ENCODE peak calls at places on chromosomes 2 and 18, in seven cellular contexts. G is brain microvascular endothelial cell, N is osteocyte, Z is heart right ventricle, L is HL-60, D is endothelial cell, S is fibroblast of lung. E is an unnamed sample.

GRCh38 chr2:46296216-46296839 is 879 bp upstream of the EPAS1 start:
- DNase-seq in G (no peak), N (no peak), Z (peak; percentile 58), L (no peak), D (no peak), S (no peak), E (no peak)

GRCh38 chr2:240800241-240800640 is 19.8 kb downstream of the KIF1A start:
- DNase-seq in G (no peak), N (no peak), Z (no peak), L (no peak), D (no peak), S (peak; percentile 82), E (peak; percentile 80)

GRCh38 chr2:158024288-158024898 is 77.3 kb upstream of the UPP2 start:
- DNase-seq in G (peak; percentile 33), N (no peak), Z (peak; percentile 30), L (no peak), D (peak; percentile 62), S (peak; percentile 18), E (no peak)

GRCh38 chr2:164495491-164496223 is 125.6 kb downstream of the GRB14 start:
- DNase-seq in G (peak; percentile 44), N (no peak), Z (no peak), L (no peak), D (peak; percentile 26), S (peak; percentile 73), E (peak; percentile 66)

GRCh38 chr2:96108578-96109561 is 7.5 kb downstream of the ADRA2B start:
- DNase-seq in G (no peak), N (no peak), Z (peak; percentile 63), L (no peak), D (no peak), S (no peak), E (no peak)

GRCh38 chr2:67476808-67477790 is 80.0 kb downstream of the ETAA1 start:
- DNase-seq in G (peak; percentile 8), N (no peak), Z (no peak), L (no peak), D (no peak), S (peak; percentile 57), E (peak; percentile 41)

GRCh38 chr2:113818382-113818951 is 62.0 kb upstream of the SLC35F5 start:
- DNase-seq in G (peak; percentile 95), N (no peak), Z (no peak), L (no peak), D (peak; percentile 5), S (peak; percentile 100), E (peak; percentile 99)

GRCh38 chr18:10892801-10893595 is 256.4 kb downstream of the PIEZO2 start:
- DNase-seq in G (no peak), N (no peak), Z (no peak), L (no peak), D (no peak), S (no peak), E (no peak)

GRCh38 chr2:200028998-200029397 is 73.6 kb downstream of the MAIP1 start:
- DNase-seq in G (no peak), N (no peak), Z (no peak), L (no peak), D (no peak), S (peak; percentile 68), E (peak; percentile 66)

GRCh38 chr2:200138386-200139184 is 167.9 kb upstream of the SPATS2L start:
- DNase-seq in G (peak; percentile 33), N (no peak), Z (no peak), L (no peak), D (no peak), S (peak; percentile 83), E (peak; percentile 74)

GRCh38 chr2:33126973-33127372 is 180.2 kb downstream of the LTBP1 start:
- DNase-seq in G (peak; percentile 56), N (no peak), Z (no peak), L (no peak), D (no peak), S (peak; percentile 71), E (peak; percentile 56)

GRCh38 chr2:165305391-165306096 is 66.3 kb downstream of the SCN2A start:
- DNase-seq in G (peak; percentile 17), N (no peak), Z (no peak), L (no peak), D (no peak), S (peak; percentile 72), E (peak; percentile 68)

GRCh38 chr18:47528343-47528742 is 276.9 kb upstream of the SKOR2 start:
- DNase-seq in G (no peak), N (no peak), Z (no peak), L (peak; percentile 1), D (no peak), S (no peak), E (no peak)

GRCh38 chr2:231334179-231334930 is 61.2 kb upstream of the B3GNT7 start:
- DNase-seq in G (no peak), N (no peak), Z (no peak), L (no peak), D (no peak), S (peak; percentile 8), E (no peak)

GRCh38 chr18:58505181-58505580 is 123.7 kb downstream of the ALPK2 start:
- DNase-seq in G (no peak), N (no peak), Z (no peak), L (no peak), D (no peak), S (no peak), E (no peak)

GRCh38 chr18:13221821-13222220 is 3.3 kb downstream of the LDLRAD4 start:
- DNase-seq in G (no peak), N (no peak), Z (peak; percentile 77), L (no peak), D (no peak), S (peak; percentile 62), E (peak; percentile 51)

GRCh38 chr2:138632066-138632465 is 130.5 kb downstream of the SPOPL start:
- DNase-seq in G (peak; percentile 9), N (no peak), Z (no peak), L (no peak), D (no peak), S (peak; percentile 44), E (peak; percentile 42)

GRCh38 chr18:57542126-57542525 is 44.4 kb downstream of the FECH start:
- DNase-seq in G (peak; percentile 48), N (no peak), Z (no peak), L (no peak), D (no peak), S (peak; percentile 65), E (peak; percentile 48)

GRCh38 chr2:121562269-121563176 is 31.8 kb downstream of the RNU4ATAC start:
- DNase-seq in G (no peak), N (no peak), Z (no peak), L (no peak), D (no peak), S (no peak), E (no peak)

GRCh38 chr2:85584857-85585780 is 888 bp downstream of the VAMP5 start:
- DNase-seq in G (no peak), N (no peak), Z (no peak), L (no peak), D (peak; percentile 62), S (peak; percentile 65), E (peak; percentile 58)

GRCh38 chr2:68726608-68727367 is 7.8 kb upstream of the ARHGAP25 start:
- DNase-seq in G (no peak), N (no peak), Z (no peak), L (peak; percentile 63), D (no peak), S (peak; percentile 80), E (peak; percentile 75)

GRCh38 chr2:42844901-42845685 is 52.7 kb upstream of the HAAO start:
- DNase-seq in G (no peak), N (no peak), Z (no peak), L (no peak), D (no peak), S (peak; percentile 45), E (peak; percentile 38)

GRCh38 chr18:41745166-41746049 is 209.6 kb upstream of the PIK3C3 start:
- DNase-seq in G (peak; percentile 41), N (no peak), Z (peak; percentile 31), L (peak; percentile 4), D (peak; percentile 70), S (peak; percentile 38), E (peak; percentile 27)

GRCh38 chr18:62505669-62506494 is 16.9 kb upstream of the ZCCHC2 start:
- DNase-seq in G (no peak), N (no peak), Z (no peak), L (no peak), D (no peak), S (no peak), E (no peak)

GRCh38 chr2:21333249-21333648 is 209.5 kb downstream of the TDRD15 start:
- DNase-seq in G (no peak), N (no peak), Z (no peak), L (no peak), D (no peak), S (no peak), E (no peak)

GRCh38 chr2:45901468-45902081 is 250.1 kb downstream of the PRKCE start:
- DNase-seq in G (no peak), N (no peak), Z (no peak), L (no peak), D (no peak), S (no peak), E (no peak)

GRCh38 chr2:150872919-150873772 is 385.7 kb upstream of the RND3 start:
- DNase-seq in G (no peak), N (no peak), Z (no peak), L (no peak), D (no peak), S (no peak), E (no peak)
- TF ChIP-seq CTCF in G (peak; percentile 11), N (peak; percentile 21), Z (no peak), L (no peak), D (no peak), S (no peak), E (no peak)

GRCh38 chr2:233928594-233929351 is 11.6 kb downstream of the TRPM8 start:
- DNase-seq in G (peak; percentile 20), N (peak; percentile 84), Z (no peak), L (no peak), D (peak; percentile 52), S (no peak), E (no peak)
- TF ChIP-seq CTCF in G (peak; percentile 86), N (peak; percentile 70), Z (no peak), L (peak; percentile 33), D (peak; percentile 36), S (peak; percentile 57), E (peak; percentile 73)

DNA sequence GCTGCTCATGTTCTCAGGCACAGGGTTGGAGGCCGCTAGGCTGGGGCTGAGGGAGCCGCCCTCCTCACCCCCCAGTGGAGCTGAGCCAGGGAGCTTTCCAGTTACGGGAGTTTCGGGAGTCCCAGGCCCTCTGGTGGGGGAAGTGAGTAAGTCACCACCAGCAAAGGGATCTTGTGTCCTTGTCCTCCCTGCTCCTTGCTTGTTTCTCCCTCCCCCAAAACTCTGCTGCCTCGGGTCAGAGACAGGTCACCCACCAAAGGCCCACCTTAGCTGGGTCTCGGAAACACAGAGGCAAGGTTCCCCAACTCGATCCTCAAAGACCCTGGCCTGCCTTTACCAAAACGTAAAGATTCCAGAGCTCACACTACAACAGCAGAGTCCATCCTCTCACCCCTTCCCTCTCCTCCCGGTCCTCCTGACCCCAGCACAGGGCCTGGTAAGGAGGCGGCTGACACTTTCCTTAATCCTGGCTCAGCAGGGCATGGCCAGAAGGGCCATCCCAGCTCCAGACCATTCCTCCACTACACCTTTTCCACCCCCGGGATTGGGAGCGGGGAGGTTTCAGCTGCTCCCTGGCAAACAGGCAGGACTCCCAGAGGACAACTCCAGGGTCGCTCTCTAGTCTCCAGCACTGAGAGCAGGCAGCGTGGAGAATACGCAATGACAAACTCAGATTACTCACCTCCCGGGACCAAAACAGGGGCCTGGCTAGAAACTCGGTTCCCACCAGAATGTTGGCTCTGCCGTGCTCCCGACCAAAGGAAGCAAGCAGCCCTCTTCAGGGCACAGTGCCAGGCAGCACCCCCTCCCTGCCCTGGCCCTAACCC is 60.7 kb upstream of the POMC start:
- DNase-seq in G (peak; percentile 61), N (peak; percentile 87), Z (peak; percentile 74), L (peak; percentile 49), D (peak; percentile 77), S (peak; percentile 75), E (peak; percentile 61)
- TF ChIP-seq CTCF in G (peak; percentile 86), N (peak; percentile 75), Z (peak; percentile 74), L (peak; percentile 69), D (peak; percentile 79), S (peak; percentile 83), E (peak; percentile 75)

GRCh38 chr2:127083819-127084503 is 23.0 kb downstream of the BIN1 start:
- DNase-seq in G (peak; percentile 59), N (no peak), Z (peak; percentile 59), L (peak; percentile 69), D (no peak), S (peak; percentile 98), E (peak; percentile 98)
- TF ChIP-seq CTCF in G (peak; percentile 26), N (no peak), Z (no peak), L (no peak), D (no peak), S (peak; percentile 26), E (no peak)

E was measured in astrocyte.